ENCODE peak calls at places on chromosomes 13 and 19, in eight cellular contexts. Z is breast epithelium; X is CD8-positive, alpha-beta T cell; H is fibroblast of villous mesenchyme; M is fibroblast of pulmonary artery; Y is AG04449; R is progenitor cell of endocrine pancreas; C is RWPE1. N is an unnamed sample.

GRCh38 chr13:73168993-73169401 is 110.2 kb downstream of the KLF5 start:
- DNase-seq in Z (no peak), X (no peak), H (no peak), M (peak), Y (no peak), R (no peak), C (peak), N (no peak)

GRCh38 chr13:32255744-32256120 is 59.4 kb downstream of the ZAR1L start:
- DNase-seq in Z (no peak), X (no peak), H (no peak), M (peak), Y (no peak), R (no peak), C (no peak), N (no peak)

GRCh38 chr13:72850959-72851677 is 69.2 kb downstream of the PIBF1 start:
- DNase-seq in Z (no peak), X (no peak), H (no peak), M (no peak), Y (no peak), R (no peak), C (no peak), N (no peak)

GRCh38 chr19:5484398-5485285 is 29.4 kb downstream of the ZNRF4 start:
- DNase-seq in Z (no peak), X (no peak), H (no peak), M (no peak), Y (no peak), R (peak), C (no peak), N (no peak)

GRCh38 chr19:5893907-5894703 is 9.5 kb downstream of the NDUFA11 start:
- DNase-seq in Z (no peak), X (no peak), H (no peak), M (no peak), Y (no peak), R (no peak), C (peak), N (no peak)

GRCh38 chr13:47159853-47160550 is 263.1 kb upstream of the HTR2A start:
- DNase-seq in Z (no peak), X (no peak), H (no peak), M (no peak), Y (no peak), R (no peak), C (no peak), N (no peak)

GRCh38 chr19:49843265-49843664 is 7.7 kb upstream of the PTOV1 start:
- DNase-seq in Z (no peak), X (no peak), H (no peak), M (no peak), Y (no peak), R (no peak), C (no peak), N (no peak)

GRCh38 chr19:7908742-7909461 is 5.2 kb downstream of the MAP2K7 start:
- DNase-seq in Z (no peak), X (no peak), H (no peak), M (no peak), Y (no peak), R (no peak), C (no peak), N (no peak)

GRCh38 chr19:57359300-57359699 is 4.1 kb upstream of the TRAPPC2B start:
- DNase-seq in Z (no peak), X (no peak), H (no peak), M (no peak), Y (no peak), R (no peak), C (no peak), N (no peak)

GRCh38 chr13:48126944-48127814 is 32.3 kb upstream of the MED4 start:
- DNase-seq in Z (no peak), X (peak), H (peak), M (peak), Y (peak), R (no peak), C (peak), N (no peak)

GRCh38 chr13:83620535-83621220 is 261.6 kb downstream of the SLITRK1 start:
- DNase-seq in Z (no peak), X (no peak), H (no peak), M (peak), Y (no peak), R (no peak), C (peak), N (no peak)

GRCh38 chr13:37175996-37176395 is 70.5 kb upstream of the CSNK1A1L start:
- DNase-seq in Z (no peak), X (no peak), H (peak), M (peak), Y (peak), R (no peak), C (no peak), N (no peak)

GRCh38 chr19:44212250-44212864 is at the start of gene ZNF227:
- DNase-seq in Z (peak), X (peak), H (peak), M (peak), Y (peak), R (peak), C (peak), N (peak)
- TF ChIP-seq CTCF in Z (no peak), X (no peak), H (no peak), M (no peak), Y (no peak), R (no peak), C (no peak), N (no peak)

DNA sequence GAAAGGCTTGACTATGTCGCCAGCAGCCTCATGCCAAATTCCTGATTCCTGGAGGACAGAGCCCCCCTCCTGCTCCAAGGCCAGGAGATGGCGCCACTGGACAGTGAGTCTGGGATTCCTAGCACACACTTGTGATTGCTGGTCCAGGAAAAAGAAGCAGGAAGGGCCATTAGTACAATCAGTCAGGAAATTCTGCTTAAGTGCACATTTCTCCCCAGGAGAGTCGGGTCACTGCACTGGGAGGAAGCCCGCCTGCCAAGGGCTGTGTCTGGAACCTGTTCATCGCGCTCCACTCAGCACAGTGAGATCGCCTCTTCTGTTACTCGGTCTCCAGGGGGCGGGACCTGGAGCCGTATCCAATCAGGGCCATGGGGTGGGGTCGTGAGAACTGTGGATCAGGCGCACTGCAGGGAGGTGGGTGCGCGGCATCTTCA is 65.1 kb downstream of the ZNF823 start:
- DNase-seq in Z (peak), X (no peak), H (peak), M (peak), Y (no peak), R (peak), C (peak), N (no peak)
- TF ChIP-seq CTCF in Z (peak), X (no peak), H (peak), M (peak), Y (peak), R (peak), C (no peak), N (peak)

GRCh38 chr19:17079710-17080440 is 4.3 kb downstream of the MYO9B start:
- DNase-seq in Z (peak), X (peak), H (peak), M (peak), Y (peak), R (no peak), C (peak), N (peak)
- TF ChIP-seq CTCF in Z (peak), X (peak), H (peak), M (peak), Y (peak), R (no peak), C (peak), N (peak)

GRCh38 chr13:49792550-49793324 is at the start of gene KPNA3:
- DNase-seq in Z (peak), X (peak), H (peak), M (peak), Y (peak), R (peak), C (peak), N (peak)
- TF ChIP-seq CTCF in Z (no peak), X (no peak), H (no peak), M (no peak), Y (peak), R (peak), C (peak), N (peak)

GRCh38 chr19:44529541-44529940 is at the start of gene CEACAM20:
- DNase-seq in Z (no peak), X (no peak), H (no peak), M (no peak), Y (no peak), R (no peak), C (no peak), N (no peak)

GRCh38 chr19:44532819-44533218 is 3.3 kb upstream of the CEACAM20 start:
- DNase-seq in Z (no peak), X (no peak), H (no peak), M (no peak), Y (no peak), R (no peak), C (no peak), N (no peak)

GRCh38 chr19:44530777-44531176 is 1.3 kb upstream of the CEACAM20 start:
- DNase-seq in Z (no peak), X (no peak), H (no peak), M (peak), Y (no peak), R (no peak), C (peak), N (no peak)

GRCh38 chr19:44525721-44526430 is 3.6 kb downstream of the CEACAM20 start:
- DNase-seq in Z (no peak), X (no peak), H (no peak), M (no peak), Y (no peak), R (no peak), C (no peak), N (no peak)

GRCh38 chr19:44527554-44527953 is 1.9 kb downstream of the CEACAM20 start:
- DNase-seq in Z (no peak), X (no peak), H (no peak), M (no peak), Y (no peak), R (no peak), C (no peak), N (no peak)
- TF ChIP-seq CTCF in Z (no peak), X (no peak), H (no peak), M (no peak), Y (no peak), R (no peak), C (no peak), N (no peak)

GRCh38 chr13:45928196-45928595 is 76.6 kb upstream of the SIAH3 start:
- DNase-seq in Z (no peak), X (no peak), H (no peak), M (no peak), Y (no peak), R (no peak), C (no peak), N (peak)

GRCh38 chr13:45928843-45929242 is 77.3 kb upstream of the SIAH3 start:
- DNase-seq in Z (no peak), X (no peak), H (no peak), M (peak), Y (no peak), R (no peak), C (peak), N (no peak)

GRCh38 chr13:45921337-45921736 is 69.8 kb upstream of the SIAH3 start:
- DNase-seq in Z (no peak), X (no peak), H (no peak), M (no peak), Y (no peak), R (no peak), C (no peak), N (no peak)

DNA sequence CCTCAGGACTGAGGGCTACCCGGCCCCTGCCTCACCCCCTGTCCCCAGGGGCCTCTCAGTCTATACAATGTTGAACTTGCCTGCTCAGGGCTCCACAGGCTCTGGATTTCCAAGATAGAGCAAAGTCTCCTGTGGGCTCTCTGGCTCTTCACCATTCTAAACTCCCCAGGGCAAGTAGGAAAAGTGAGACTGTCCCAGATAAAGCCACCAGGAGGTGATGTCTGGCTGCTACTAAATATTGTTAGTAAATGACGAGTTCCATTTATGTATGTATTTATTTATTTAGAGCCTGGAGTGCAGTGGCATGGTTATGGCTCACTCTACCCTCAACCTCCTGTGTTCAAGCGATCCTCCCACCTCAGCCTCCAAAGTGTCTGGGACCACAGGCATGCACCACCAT is 73.6 kb upstream of the SIAH3 start:
- DNase-seq in Z (no peak), X (no peak), H (peak), M (peak), Y (no peak), R (no peak), C (no peak), N (no peak)
- TF ChIP-seq CTCF in Z (no peak), X (no peak), H (peak), M (peak), Y (no peak), R (no peak), C (no peak), N (no peak)

DNA sequence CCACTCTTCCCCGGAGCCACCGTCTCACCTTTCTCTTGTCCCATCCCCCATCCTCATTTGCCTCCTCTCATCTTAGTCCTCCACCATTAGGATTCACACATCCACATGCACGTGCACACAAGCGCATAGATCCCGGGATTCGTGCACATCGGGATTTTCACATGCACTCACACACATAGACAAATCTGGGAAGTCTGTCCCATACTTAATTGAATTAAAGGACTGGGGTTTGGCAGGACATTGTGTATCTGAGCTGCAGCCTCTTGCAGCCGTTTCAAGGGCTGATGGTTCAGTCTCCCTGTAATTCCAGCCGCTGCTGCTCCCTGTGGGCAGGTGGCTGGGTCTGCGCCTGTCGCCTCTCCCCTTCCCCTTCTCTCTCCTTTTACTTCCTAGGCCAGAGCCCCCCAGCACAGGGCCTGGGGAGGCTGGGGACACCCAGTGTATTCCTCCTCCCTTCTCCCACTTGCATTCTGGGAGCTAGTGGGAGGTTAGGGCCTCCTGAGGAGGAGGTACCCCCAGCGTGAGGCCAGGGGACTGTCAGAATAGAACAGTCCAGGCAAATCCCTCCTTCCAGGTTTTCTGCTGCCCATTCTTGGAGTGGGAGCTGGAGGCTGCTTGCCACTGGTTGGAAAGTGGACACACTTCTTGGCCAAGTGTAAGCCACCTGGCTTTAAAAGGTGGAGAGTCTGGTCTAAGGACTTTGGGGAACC is 43.6 kb downstream of the LYL1 start:
- DNase-seq in Z (no peak), X (no peak), H (no peak), M (no peak), Y (no peak), R (no peak), C (no peak), N (no peak)
- TF ChIP-seq CTCF in Z (no peak), X (no peak), H (no peak), M (no peak), Y (peak), R (no peak), C (no peak), N (no peak)

N was measured in osteocyte.